ENCODE peak calls at places on chromosomes 4 and X, in seven cellular contexts. L, D, R, B, Q, M and V are unnamed samples.

GRCh38 chr4:167885872-167886271 is 206.5 kb upstream of the ANXA10 start:
- DNase-seq in L (no peak), D (no peak), R (peak), B (no peak), Q (no peak), M (no peak), V (no peak)

GRCh38 chrX:148567779-148568178 is 67.4 kb downstream of the AFF2 start:
- DNase-seq in L (no peak), D (no peak), R (no peak), B (no peak), Q (no peak), M (no peak), V (no peak)

GRCh38 chrX:9557508-9557907 is 92.7 kb downstream of the TBL1X start:
- DNase-seq in L (no peak), D (no peak), R (no peak), B (no peak), Q (no peak), M (no peak), V (no peak)

GRCh38 chr4:155526452-155527169 is 140.0 kb upstream of the GUCY1A1 start:
- DNase-seq in L (no peak), D (no peak), R (peak), B (no peak), Q (no peak), M (peak), V (no peak)

GRCh38 chrX:113512700-113513395 is 672.2 kb upstream of the AMOT start:
- DNase-seq in L (no peak), D (no peak), R (peak), B (no peak), Q (peak), M (no peak), V (no peak)

GRCh38 chrX:11241720-11242119 is 51.5 kb upstream of the AMELX start:
- DNase-seq in L (no peak), D (no peak), R (no peak), B (no peak), Q (no peak), M (no peak), V (no peak)

GRCh38 chrX:63967541-63967940 is 182.5 kb upstream of the ARHGEF9 start:
- DNase-seq in L (no peak), D (no peak), R (no peak), B (no peak), Q (no peak), M (no peak), V (no peak)

GRCh38 chr4:154691229-154691628 is 52.6 kb upstream of the LRAT start:
- DNase-seq in L (no peak), D (no peak), R (no peak), B (no peak), Q (peak), M (no peak), V (no peak)

GRCh38 chrX:120297923-120298322 is 13.3 kb downstream of the TMEM255A start:
- DNase-seq in L (no peak), D (no peak), R (no peak), B (no peak), Q (no peak), M (no peak), V (no peak)

GRCh38 chrX:95762716-95763115 is 921.9 kb upstream of the DIAPH2 start:
- DNase-seq in L (no peak), D (no peak), R (no peak), B (no peak), Q (peak), M (no peak), V (no peak)

GRCh38 chrX:40047485-40047884 is 50.3 kb downstream of the BCOR start:
- DNase-seq in L (no peak), D (no peak), R (no peak), B (no peak), Q (no peak), M (no peak), V (no peak)

GRCh38 chr4:13597604-13598003 is 29.9 kb downstream of the BOD1L1 start:
- DNase-seq in L (no peak), D (no peak), R (no peak), B (no peak), Q (no peak), M (no peak), V (no peak)

GRCh38 chrX:6225307-6226052 is 3.2 kb downstream of the NLGN4X start:
- DNase-seq in L (no peak), D (no peak), R (no peak), B (no peak), Q (no peak), M (no peak), V (no peak)

GRCh38 chr4:65367306-65367705 is 303.0 kb downstream of the EPHA5 start:
- DNase-seq in L (no peak), D (no peak), R (no peak), B (no peak), Q (no peak), M (no peak), V (no peak)